ENCODE peak calls at places on chromosomes 6 and 20, in six cellular contexts. T is tibial artery, E is breast epithelium, Y is ovary, W is hepatocyte, P is psoas muscle. H is an unnamed sample. For H3K4me1, the result is how much of the 10 kb centered on the place peaks cover.

GRCh38 chr6:34056301-34056700 is 89.6 kb downstream of the GRM4 start:
- DNase-seq in E (no peak), W (no peak), T (peak), Y (peak), P (peak), H (peak)

GRCh38 chr6:19013011-19013410 is 625.9 kb downstream of the RNF144B start:
- DNase-seq in P (no peak), Y (no peak), T (no peak), E (no peak), W (no peak), H (no peak)

GRCh38 chr6:1837868-1838267 is 228.2 kb downstream of the FOXC1 start:
- DNase-seq in W (no peak), T (no peak), Y (no peak), P (no peak), E (no peak), H (no peak)

GRCh38 chr20:37926612-37927011 is 23.7 kb downstream of the VSTM2L start:
- DNase-seq in P (no peak), T (no peak), Y (no peak), E (no peak), W (no peak), H (no peak)

GRCh38 chr20:21812384-21812783 is 106.9 kb downstream of the PAX1 start:
- DNase-seq in W (no peak), Y (no peak), P (no peak), T (no peak), E (no peak), H (no peak)

GRCh38 chr6:15062311-15063252 is 183.3 kb upstream of the JARID2 start:
- DNase-seq in T (no peak), E (no peak), W (peak), Y (no peak), P (no peak), H (no peak)

GRCh38 chr6:153616506-153616905 is 422.5 kb upstream of the OPRM1 start:
- DNase-seq in W (no peak), E (no peak), Y (no peak), T (no peak), P (no peak), H (no peak)

GRCh38 chr6:168156742-168157265 is 77.8 kb upstream of the FRMD1 start:
- DNase-seq in W (no peak), T (no peak), E (no peak), P (no peak), Y (no peak), H (no peak)

GRCh38 chr6:147023148-147023547 is 181.1 kb upstream of the STXBP5 start:
- DNase-seq in E (no peak), T (no peak), Y (no peak), W (no peak), P (no peak), H (no peak)

GRCh38 chr6:147016440-147016839 is 187.8 kb upstream of the STXBP5 start:
- DNase-seq in T (no peak), Y (no peak), W (no peak), E (no peak), P (no peak), H (no peak)

GRCh38 chr6:147023581-147023980 is 180.6 kb upstream of the STXBP5 start:
- DNase-seq in W (no peak), Y (no peak), T (no peak), P (no peak), E (no peak), H (no peak)

GRCh38 chr6:147017153-147017552 is 187.1 kb upstream of the STXBP5 start:
- DNase-seq in E (no peak), P (no peak), T (no peak), W (no peak), Y (no peak), H (no peak)

GRCh38 chr6:147022041-147022440 is 182.2 kb upstream of the STXBP5 start:
- DNase-seq in T (no peak), P (no peak), W (no peak), Y (no peak), E (no peak), H (no peak)
- TF ChIP-seq CTCF in T (no peak), P (no peak), W (no peak), Y (no peak), E (no peak), H (no peak)

GRCh38 chr6:78308025-78308424 is 559.3 kb upstream of the IRAK1BP1 start:
- DNase-seq in W (no peak), T (no peak), Y (no peak), P (no peak), E (no peak), H (no peak)
- H3K4me3 ChIP-seq in W (no peak), T (no peak), Y (no peak), P (no peak), E (no peak), H (no peak)

DNA sequence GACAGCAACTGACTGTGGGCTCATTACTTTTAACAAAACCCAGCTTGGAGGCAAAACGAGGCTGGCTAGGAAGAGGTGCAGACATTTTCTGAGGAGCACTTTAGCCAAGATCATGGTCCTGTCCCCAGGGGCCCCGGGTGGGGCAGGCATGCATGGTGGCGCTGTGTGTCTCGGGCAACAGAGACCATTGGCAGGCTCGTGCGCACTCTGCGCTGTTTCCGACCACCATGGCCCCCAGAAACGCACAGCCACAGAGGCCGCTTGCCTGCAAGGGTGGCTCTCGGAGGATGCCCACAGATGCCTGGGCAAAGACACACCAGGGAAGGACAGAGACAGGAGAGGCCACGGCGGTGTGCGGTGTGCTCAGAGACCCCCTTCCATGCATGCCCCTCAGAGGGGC is 6.7 kb downstream of the BHLHE23 start:
- DNase-seq in W (no peak), Y (no peak), E (no peak), P (no peak), T (no peak), H (no peak)
- H3K4me1 ChIP-seq in W (under half), Y (under half), E (under half), P (under half), T (under half), H (under half)

DNA sequence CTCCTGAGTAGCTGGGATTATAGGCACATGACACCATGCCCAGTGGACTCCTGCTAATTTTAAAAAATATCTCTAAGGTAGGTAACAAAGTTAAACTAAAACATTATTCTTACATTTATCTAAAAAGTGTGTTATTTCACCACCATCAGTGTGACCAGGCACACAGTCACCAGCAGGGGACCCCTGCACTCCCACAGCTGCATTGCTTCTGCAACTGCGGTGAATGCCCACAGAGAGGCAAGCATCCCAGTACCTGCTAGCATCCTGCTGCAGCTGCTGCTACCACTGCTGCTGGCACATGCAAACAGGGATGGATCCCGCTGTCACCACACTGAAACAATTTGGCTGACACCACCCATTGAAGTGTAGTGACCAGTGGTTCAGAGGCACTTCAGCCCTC is 21.9 kb upstream of the EPB41L2 start:
- DNase-seq in Y (no peak), W (no peak), E (no peak), T (no peak), P (no peak), H (no peak)
- TF ChIP-seq CTCF in Y (no peak), W (peak), E (no peak), T (no peak), P (no peak), H (no peak)

DNA sequence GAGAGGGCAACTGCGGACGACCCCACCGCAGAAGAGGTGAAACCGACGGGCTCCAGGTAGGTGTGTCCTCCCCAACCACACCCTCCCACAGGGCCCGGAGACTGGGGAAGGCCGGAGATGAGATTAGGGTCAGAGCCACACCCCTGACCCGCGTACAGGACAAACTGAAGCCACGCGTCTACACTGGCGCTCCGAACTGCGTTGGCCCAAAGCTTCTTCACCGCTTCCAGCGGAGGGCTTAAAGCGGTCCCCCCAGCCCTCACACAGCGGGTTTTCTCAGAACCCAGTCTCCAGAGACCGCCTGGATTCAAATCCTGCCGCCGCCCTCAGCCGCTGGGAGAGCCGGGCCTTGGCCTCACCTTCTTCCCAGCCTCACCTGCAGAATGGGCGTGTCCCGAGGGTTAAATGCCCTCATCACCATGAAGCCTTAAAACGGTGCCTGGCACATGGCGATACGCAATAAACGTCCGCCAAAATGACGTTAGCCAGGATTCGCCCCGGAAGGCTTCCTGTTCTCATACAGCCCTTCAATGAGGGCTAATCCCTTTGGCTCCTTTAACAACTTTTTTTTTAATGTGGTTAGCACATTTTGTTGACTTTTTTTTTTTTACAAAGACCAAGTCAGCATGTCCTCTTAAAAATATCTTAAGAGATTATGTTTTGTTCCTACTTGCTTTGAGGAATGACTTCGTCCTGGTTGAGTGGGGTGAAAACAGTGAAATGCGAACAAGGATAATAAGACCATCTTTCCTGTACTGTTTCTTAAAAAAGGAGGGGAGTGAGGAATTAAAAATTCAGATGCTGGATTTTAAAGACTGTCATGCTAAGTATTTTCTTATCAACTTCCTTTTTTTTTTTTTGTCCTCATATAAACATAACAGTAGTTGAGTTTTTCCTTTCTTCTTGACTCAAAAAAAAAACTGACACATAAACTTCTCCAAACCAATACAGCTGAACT is 15.1 kb upstream of the ZNF217 start:
- DNase-seq in P (no peak), W (peak), T (peak), E (peak), Y (peak), H (peak)
- H3K4me3 ChIP-seq in P (no peak), W (no peak), T (no peak), E (no peak), Y (no peak), H (no peak)

DNA sequence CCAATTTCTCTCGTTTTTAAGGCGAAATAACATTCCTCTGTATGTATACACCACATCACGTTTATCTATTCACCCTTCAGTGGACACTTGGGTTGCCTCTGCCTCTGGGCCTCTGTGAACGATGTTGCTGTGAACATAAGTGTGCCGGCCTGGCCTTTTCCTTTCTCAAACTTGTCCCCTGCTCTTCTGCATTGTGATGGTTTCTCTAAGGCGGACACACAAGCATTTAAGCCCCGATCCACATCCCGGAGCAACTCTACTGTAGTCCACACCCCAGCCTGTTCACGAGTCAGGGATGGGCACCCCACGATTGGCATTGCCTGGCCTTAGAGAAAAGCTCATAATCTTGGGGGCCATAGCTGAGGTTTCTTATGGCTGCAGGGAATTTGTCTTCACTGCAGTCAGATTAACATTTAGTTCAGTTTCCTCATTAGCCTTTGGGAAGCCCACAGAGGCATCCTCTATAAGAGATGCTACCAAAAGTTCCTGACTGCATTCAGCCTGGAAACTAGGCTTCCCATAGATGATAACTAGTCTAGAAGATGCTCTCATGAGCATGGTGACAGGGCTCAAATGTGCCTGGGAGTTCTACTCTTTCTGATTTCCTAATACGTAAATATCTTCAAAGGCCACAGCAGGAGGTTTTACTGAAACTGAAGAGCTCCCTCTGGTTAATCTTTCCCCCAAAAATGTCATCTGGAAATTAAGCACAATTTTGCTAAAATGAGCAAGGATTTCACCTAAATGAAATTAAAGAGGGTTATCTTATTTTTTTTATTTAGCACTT is 772 bp downstream of the ZC3H12D start:
- DNase-seq in E (no peak), W (no peak), Y (no peak), T (no peak), P (no peak), H (no peak)
- H3K4me1 ChIP-seq in E (under half), W (under half), Y (under half), T (under half), P (under half), H (under half)

GRCh38 chr6:169521825-169522224 is 180.0 kb downstream of the WDR27 start:
- DNase-seq in P (no peak), T (no peak), E (no peak), Y (no peak), W (no peak), H (no peak)

GRCh38 chr6:169520104-169520503 is 181.7 kb downstream of the WDR27 start:
- DNase-seq in P (no peak), W (no peak), E (no peak), T (no peak), Y (no peak), H (no peak)
- TF ChIP-seq CTCF in P (no peak), W (peak), E (no peak), T (peak), Y (no peak), H (no peak)

DNA sequence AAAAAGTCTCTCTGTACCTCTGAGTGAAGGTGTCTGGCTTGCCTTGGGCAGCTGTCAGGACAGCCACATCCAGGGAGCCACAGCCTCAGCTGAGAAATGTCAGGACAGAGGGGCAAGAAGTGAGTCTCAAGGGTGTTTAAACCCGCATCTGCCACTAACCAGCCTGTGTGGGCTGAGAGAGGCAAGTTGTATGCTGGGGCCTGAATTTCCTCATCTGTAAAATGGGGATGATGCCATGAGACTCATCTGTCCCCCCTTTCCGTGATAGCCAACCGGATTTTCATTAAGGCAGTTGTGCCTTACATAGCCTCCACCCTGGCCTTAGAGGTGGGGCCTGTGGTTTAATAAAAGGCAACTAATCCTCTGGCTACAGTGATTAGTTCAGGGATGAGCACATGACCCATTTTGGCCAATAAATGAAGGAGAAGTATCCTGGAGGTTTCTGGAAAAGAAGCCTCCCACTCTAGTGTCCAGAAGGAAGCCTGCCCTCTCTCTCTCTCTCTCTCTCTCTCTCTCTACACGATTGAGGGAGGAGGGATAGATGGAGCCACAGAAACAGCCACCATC is 79.3 kb downstream of the BMP7 start:
- DNase-seq in Y (no peak), W (no peak), E (no peak), P (no peak), T (no peak), H (no peak)
- H3K4me3 ChIP-seq in Y (no peak), W (no peak), E (no peak), P (no peak), T (no peak), H (no peak)

GRCh38 chr20:48941467-48941866 is 20.0 kb downstream of the ARFGEF2 start:
- DNase-seq in P (no peak), W (no peak), E (no peak), Y (no peak), T (no peak), H (no peak)
- H3K4me1 ChIP-seq in P (under half), W (under half), E (under half), Y (under half), T (under half), H (under half)

GRCh38 chr20:645318-646106 is 7.5 kb downstream of the SRXN1 start:
- DNase-seq in W (peak), T (no peak), Y (peak), P (peak), E (peak), H (peak)
- TF ChIP-seq CTCF in W (peak), T (peak), Y (peak), P (peak), E (peak), H (peak)

H was measured in upper lobe of left lung.